ENCODE peak calls at places on chromosomes 6 and 20, in seven cellular contexts. E is mesendoderm; U is colonic mucosa; W is prostate gland; D is naive thymus-derived CD4-positive, alpha-beta T cell; N is OCI-LY7; H is right cardiac atrium. M is an unnamed sample. For H3K4me1, the result is how much of the 10 kb centered on the place peaks cover.

GRCh38 chr6:11490996-11491395 is 46.6 kb upstream of the TMEM170B start:
- DNase-seq in E (no peak), U (no peak), W (no peak), D (no peak), N (no peak), H (no peak), M (no peak)

GRCh38 chr20:38918172-38918571 is 8.0 kb upstream of the FAM83D start:
- DNase-seq in E (no peak), U (no peak), W (no peak), D (no peak), N (no peak), H (no peak), M (no peak)

GRCh38 chr6:39984051-39984450 is 49.8 kb upstream of the MOCS1 start:
- DNase-seq in E (no peak), U (no peak), W (no peak), D (no peak), N (no peak), H (no peak), M (no peak)

GRCh38 chr20:15236812-15237211 is 899.4 kb upstream of the FLRT3 start:
- DNase-seq in E (peak), U (peak), W (no peak), D (no peak), N (peak), H (no peak), M (peak)

GRCh38 chr20:23926941-23927872 is 47.7 kb upstream of the CST5 start:
- DNase-seq in E (no peak), U (no peak), W (no peak), D (no peak), N (no peak), H (no peak), M (no peak)

GRCh38 chr20:39049148-39049547 is 87.0 kb downstream of the DHX35 start:
- DNase-seq in E (no peak), U (no peak), W (no peak), D (no peak), N (peak), H (no peak), M (no peak)

GRCh38 chr6:43120938-43121913 is 45.1 kb downstream of the PTK7 start:
- DNase-seq in E (peak), U (no peak), W (no peak), D (no peak), N (no peak), H (peak), M (no peak)

GRCh38 chr6:38220069-38220723 is 400.7 kb downstream of the ZFAND3 start:
- DNase-seq in E (no peak), U (no peak), W (no peak), D (no peak), N (no peak), H (no peak), M (no peak)

GRCh38 chr20:58659841-58660240 is 8.8 kb downstream of the STX16 start:
- DNase-seq in E (peak), U (no peak), W (no peak), D (no peak), N (no peak), H (no peak), M (no peak)

GRCh38 chr6:71268710-71269437 is 19.7 kb upstream of the OGFRL1 start:
- DNase-seq in E (no peak), U (no peak), W (no peak), D (no peak), N (no peak), H (no peak), M (no peak)

GRCh38 chr20:54167909-54168872 is 5.6 kb downstream of the CYP24A1 start:
- DNase-seq in E (no peak), U (no peak), W (no peak), D (no peak), N (no peak), H (no peak), M (no peak)

GRCh38 chr6:17417817-17418216 is 24.4 kb downstream of the CAP2 start:
- DNase-seq in E (peak), U (no peak), W (no peak), D (no peak), N (no peak), H (no peak), M (peak)

GRCh38 chr6:136640132-136640915 is 90.1 kb upstream of the MAP7 start:
- DNase-seq in E (peak), U (no peak), W (no peak), D (no peak), N (no peak), H (peak), M (no peak)

GRCh38 chr6:138161118-138161433 is 663 bp upstream of the ARFGEF3 start:
- DNase-seq in E (peak), U (no peak), W (no peak), D (no peak), N (no peak), H (no peak), M (no peak)

GRCh38 chr20:51216850-51217249 is 193.9 kb upstream of the KCNG1 start:
- DNase-seq in E (no peak), U (no peak), W (no peak), D (no peak), N (no peak), H (no peak), M (no peak)

GRCh38 chr20:24382330-24382729 is 87.1 kb upstream of the SYNDIG1 start:
- DNase-seq in E (no peak), U (no peak), W (no peak), D (no peak), N (no peak), H (peak), M (no peak)

GRCh38 chr6:27810768-27811298 is 101.4 kb downstream of the OR2B2 start:
- DNase-seq in E (peak), U (no peak), W (no peak), D (no peak), N (peak), H (no peak), M (no peak)

GRCh38 chr20:37796121-37796520 is 102.3 kb downstream of the CTNNBL1 start:
- DNase-seq in E (no peak), U (no peak), W (no peak), D (no peak), N (no peak), H (no peak), M (no peak)

GRCh38 chr6:168089186-168090063 is 10.4 kb upstream of the FRMD1 start:
- DNase-seq in E (no peak), U (no peak), W (no peak), D (no peak), N (no peak), H (no peak), M (no peak)

GRCh38 chr6:92270365-92270764 is 1149.0 kb downstream of the EPHA7 start:
- DNase-seq in E (no peak), U (no peak), W (no peak), D (no peak), N (no peak), H (no peak), M (no peak)

GRCh38 chr20:13817342-13817741 is 32.5 kb downstream of the NDUFAF5 start:
- DNase-seq in E (no peak), U (no peak), W (no peak), D (no peak), N (no peak), H (no peak), M (no peak)

GRCh38 chr6:70905676-70906075 is 51.2 kb downstream of the B3GAT2 start:
- DNase-seq in E (no peak), U (no peak), W (no peak), D (no peak), N (no peak), H (no peak), M (no peak)

GRCh38 chr6:84645000-84645399 is 119.4 kb downstream of the TBX18 start:
- DNase-seq in E (no peak), U (no peak), W (no peak), D (no peak), N (no peak), H (no peak), M (no peak)

GRCh38 chr6:9252784-9253183 is 817.4 kb upstream of the SLC35B3 start:
- DNase-seq in E (peak), U (no peak), W (no peak), D (no peak), N (no peak), H (no peak), M (peak)

GRCh38 chr6:43746613-43747101 is 23.4 kb upstream of the VEGFA start:
- DNase-seq in E (no peak), U (no peak), W (no peak), D (no peak), N (no peak), H (peak), M (peak)

GRCh38 chr6:110877154-110877564 is 2.6 kb downstream of the AMD1 start:
- DNase-seq in E (no peak), U (no peak), W (no peak), D (no peak), N (no peak), H (no peak), M (no peak)

GRCh38 chr20:50913976-50914375 is 17.3 kb downstream of the ADNP start:
- DNase-seq in E (no peak), U (no peak), W (no peak), D (no peak), N (no peak), H (no peak), M (no peak)

GRCh38 chr6:32642707-32643106 is 5.5 kb downstream of the HLA-DQA1 start:
- DNase-seq in E (no peak), U (no peak), W (no peak), D (no peak), N (no peak), H (no peak), M (no peak)

GRCh38 chr6:157145656-157146285 is 177.5 kb downstream of the TMEM242 start:
- DNase-seq in E (no peak), U (no peak), W (no peak), D (no peak), N (no peak), H (no peak), M (no peak)

GRCh38 chr6:80143312-80143960 is 37.0 kb downstream of the BCKDHB start:
- DNase-seq in E (no peak), U (peak), W (peak), D (no peak), N (no peak), H (peak), M (no peak)

GRCh38 chr20:50645253-50646068 is 45.9 kb downstream of the RIPOR3 start:
- DNase-seq in E (peak), U (peak), W (peak), D (no peak), N (no peak), H (peak), M (peak)

GRCh38 chr6:33427585-33428218 is 7.8 kb downstream of the SYNGAP1 start:
- DNase-seq in E (peak), U (peak), W (peak), D (peak), N (peak), H (peak), M (peak)

GRCh38 chr6:35413911-35414310 is 38.2 kb upstream of the FANCE start:
- DNase-seq in E (no peak), U (no peak), W (no peak), D (no peak), N (no peak), H (no peak), M (no peak)
- H3K4me1 ChIP-seq in E (under half), U (under half), W (under half), D (under half), N (under half), H (under half), M (under half)

GRCh38 chr6:55827818-55828522 is 47.4 kb downstream of the BMP5 start:
- DNase-seq in E (peak), U (no peak), W (no peak), D (no peak), N (no peak), H (no peak), M (no peak)
- H3K4me1 ChIP-seq in E (under half), U (under half), W (under half), D (under half), N (under half), H (under half), M (under half)

GRCh38 chr6:208379-208778 is 83.9 kb upstream of the DUSP22 start:
- DNase-seq in E (no peak), U (no peak), W (no peak), D (no peak), N (no peak), H (no peak), M (no peak)
- H3K4me1 ChIP-seq in E (under half), U (under half), W (under half), D (under half), N (under half), H (under half), M (under half)

GRCh38 chr20:63115651-63116411 is 100.1 kb downstream of the YTHDF1 start:
- DNase-seq in E (no peak), U (no peak), W (no peak), D (no peak), N (no peak), H (peak), M (no peak)
- H3K4me1 ChIP-seq in E (under half), U (under half), W (under half), D (under half), N (under half), H (under half), M (under half)

GRCh38 chr6:56657364-56657763 is 14.7 kb upstream of the DST start:
- DNase-seq in E (no peak), U (no peak), W (no peak), D (no peak), N (no peak), H (no peak), M (no peak)

GRCh38 chr6:56655996-56656395 is 13.3 kb upstream of the DST start:
- DNase-seq in E (no peak), U (no peak), W (no peak), D (no peak), N (no peak), H (no peak), M (no peak)

GRCh38 chr6:56655250-56655649 is 12.6 kb upstream of the DST start:
- DNase-seq in E (no peak), U (no peak), W (no peak), D (no peak), N (no peak), H (no peak), M (no peak)

GRCh38 chr6:56659721-56660373 is 17.2 kb upstream of the DST start:
- DNase-seq in E (peak), U (no peak), W (no peak), D (no peak), N (no peak), H (no peak), M (no peak)

DNA sequence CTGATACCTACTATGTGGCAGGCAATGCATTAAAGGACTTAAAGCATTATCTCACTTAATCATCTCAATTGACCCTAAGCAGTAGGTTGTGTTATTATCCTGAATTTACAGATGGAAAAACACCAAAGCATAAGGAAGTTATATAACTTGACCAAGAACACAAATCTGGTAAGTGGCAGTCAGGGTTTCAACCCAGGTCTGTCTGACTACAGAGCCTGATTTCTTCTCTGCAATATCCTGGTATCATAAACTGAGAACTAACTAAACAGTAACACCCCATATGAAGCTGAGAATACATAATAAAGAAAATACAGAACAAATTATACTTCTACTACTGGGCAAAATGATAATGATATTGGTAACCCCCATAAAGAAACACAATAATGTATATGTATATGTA is 13.8 kb upstream of the DST start:
- DNase-seq in E (no peak), U (no peak), W (no peak), D (no peak), N (no peak), H (no peak), M (no peak)
- H3K4me1 ChIP-seq in E (under half), U (under half), W (under half), D (under half), N (under half), H (under half), M (under half)

DNA sequence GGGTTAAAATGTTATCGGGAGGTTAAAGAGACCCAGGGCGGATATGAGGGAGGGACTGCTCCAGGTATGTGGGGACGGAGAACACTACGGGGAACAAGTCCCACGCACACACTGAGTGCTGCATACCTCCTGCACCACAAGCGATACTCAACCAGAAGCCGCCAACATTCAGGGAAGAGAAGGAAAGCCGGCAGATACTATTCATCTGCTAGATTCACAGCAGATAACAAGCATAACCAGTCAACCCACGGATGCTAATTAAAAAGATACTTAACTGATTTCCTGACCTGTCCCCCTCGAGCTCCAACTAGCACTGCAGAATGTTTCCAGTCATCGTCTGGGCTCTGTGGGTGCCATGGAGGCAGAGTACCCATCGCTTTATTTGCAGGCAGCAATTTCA is 45.1 kb upstream of the RPS6KA2 start:
- DNase-seq in E (no peak), U (no peak), W (no peak), D (no peak), N (no peak), H (no peak), M (no peak)
- H3K4me1 ChIP-seq in E (under half), U (under half), W (under half), D (under half), N (under half), H (under half), M (under half)

GRCh38 chr20:62931464-62931863 is 5.2 kb upstream of the DIDO1 start:
- DNase-seq in E (no peak), U (no peak), W (no peak), D (no peak), N (no peak), H (no peak), M (no peak)
- H3K4me1 ChIP-seq in E (under half), U (under half), W (under half), D (under half), N (half or more), H (under half), M (under half)

DNA sequence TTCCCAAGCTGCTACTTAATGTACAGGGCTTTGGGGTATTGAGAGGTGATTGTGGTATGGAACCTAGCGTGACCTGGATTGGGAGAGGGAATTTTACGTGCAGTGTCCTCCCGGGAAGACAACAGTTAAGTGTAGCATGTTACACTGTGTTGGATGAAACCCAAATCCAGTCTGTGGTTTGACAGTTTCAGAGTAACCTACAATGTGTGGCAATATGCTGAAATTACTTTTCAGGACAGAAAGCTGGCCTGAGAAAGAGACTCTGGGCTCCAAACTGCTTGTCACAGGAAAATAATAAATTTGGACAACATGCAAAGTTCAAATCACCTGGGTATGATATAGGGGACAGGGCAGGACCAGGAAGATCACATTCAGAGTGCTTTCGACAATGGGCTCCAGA is 28.2 kb upstream of the RALGAPA2 start:
- DNase-seq in E (no peak), U (no peak), W (no peak), D (no peak), N (no peak), H (no peak), M (no peak)
- H3K4me1 ChIP-seq in E (under half), U (under half), W (under half), D (under half), N (under half), H (under half), M (under half)